ENCODE peak calls at places on chromosomes 13 and 19, in six cellular contexts. One of them, this sample, is unnamed.
A peak's percentile ranks its signal among the peaks of the same experiment; 100 is the strongest.

GRCh38 chr13:48828962-48829405 is 146.7 kb upstream of the FNDC3A start:
- DNase-seq in A172: peak; percentile 31
- DNase-seq in heart right ventricle: no peak
- DNase-seq in thyroid gland: no peak
- DNase-seq in tibial nerve: no peak
- DNase-seq in MM.1S: no peak
- DNase-seq in this sample: no peak

GRCh38 chr19:45470147-45471081 is 2.6 kb downstream of the FOSB start:
- DNase-seq in tibial nerve: no peak
- DNase-seq in thyroid gland: peak; percentile 33
- DNase-seq in A172: peak; percentile 13
- DNase-seq in heart right ventricle: no peak
- DNase-seq in MM.1S: no peak
- DNase-seq in this sample: no peak

GRCh38 chr13:112875627-112876026 is 93.4 kb upstream of the MCF2L start:
- DNase-seq in thyroid gland: no peak
- DNase-seq in heart right ventricle: no peak
- DNase-seq in tibial nerve: no peak
- DNase-seq in A172: no peak
- DNase-seq in MM.1S: no peak
- DNase-seq in this sample: peak; percentile 68

GRCh38 chr19:49895566-49896297 is 955 bp downstream of the IL4I1 start:
- DNase-seq in heart right ventricle: no peak
- DNase-seq in A172: no peak
- DNase-seq in thyroid gland: no peak
- DNase-seq in tibial nerve: no peak
- DNase-seq in MM.1S: no peak
- DNase-seq in this sample: no peak

GRCh38 chr19:3573858-3574637 is 1.3 kb downstream of the HMG20B start:
- DNase-seq in MM.1S: peak; percentile 98
- DNase-seq in A172: peak; percentile 96
- DNase-seq in tibial nerve: peak; percentile 75
- DNase-seq in heart right ventricle: peak; percentile 79
- DNase-seq in thyroid gland: peak; percentile 76
- DNase-seq in this sample: peak; percentile 93

GRCh38 chr19:3606690-3607289 is at the start of gene TBXA2R:
- DNase-seq in heart right ventricle: peak; percentile 77
- DNase-seq in tibial nerve: peak; percentile 78
- DNase-seq in thyroid gland: peak; percentile 42
- DNase-seq in MM.1S: no peak
- DNase-seq in A172: peak; percentile 67
- DNase-seq in this sample: no peak

GRCh38 chr13:28497143-28497876 is 2.4 kb upstream of the FLT1 start:
- DNase-seq in MM.1S: no peak
- DNase-seq in thyroid gland: no peak
- DNase-seq in A172: no peak
- DNase-seq in tibial nerve: no peak
- DNase-seq in heart right ventricle: no peak
- DNase-seq in this sample: no peak

GRCh38 chr19:45920458-45920857 is 5.9 kb upstream of the NANOS2 start:
- DNase-seq in tibial nerve: no peak
- DNase-seq in heart right ventricle: no peak
- DNase-seq in thyroid gland: no peak
- DNase-seq in A172: no peak
- DNase-seq in MM.1S: no peak
- DNase-seq in this sample: no peak

GRCh38 chr13:64758520-64758919 is 2471.6 kb downstream of the PCDH9 start:
- DNase-seq in tibial nerve: no peak
- DNase-seq in A172: no peak
- DNase-seq in heart right ventricle: no peak
- DNase-seq in MM.1S: no peak
- DNase-seq in thyroid gland: no peak
- DNase-seq in this sample: no peak

GRCh38 chr13:35791191-35791902 is 314.9 kb upstream of the MAB21L1 start:
- DNase-seq in heart right ventricle: no peak
- DNase-seq in A172: no peak
- DNase-seq in tibial nerve: no peak
- DNase-seq in MM.1S: no peak
- DNase-seq in thyroid gland: no peak
- DNase-seq in this sample: no peak

GRCh38 chr13:112453874-112454647 is 77.9 kb downstream of the SPACA7 start:
- DNase-seq in MM.1S: no peak
- DNase-seq in tibial nerve: no peak
- DNase-seq in thyroid gland: no peak
- DNase-seq in A172: no peak
- DNase-seq in heart right ventricle: no peak
- DNase-seq in this sample: peak; percentile 47

GRCh38 chr13:77477299-77477848 is 58.1 kb upstream of the SCEL start:
- DNase-seq in thyroid gland: peak; percentile 57
- DNase-seq in A172: no peak
- DNase-seq in heart right ventricle: no peak
- DNase-seq in tibial nerve: no peak
- DNase-seq in MM.1S: no peak
- DNase-seq in this sample: no peak

GRCh38 chr13:32086791-32087441 is 55.3 kb downstream of the FRY start:
- DNase-seq in A172: no peak
- DNase-seq in heart right ventricle: no peak
- DNase-seq in tibial nerve: no peak
- DNase-seq in thyroid gland: no peak
- DNase-seq in MM.1S: no peak
- DNase-seq in this sample: no peak

GRCh38 chr13:29402168-29402621 is 193.3 kb downstream of the SLC7A1 start:
- DNase-seq in MM.1S: peak; percentile 11
- DNase-seq in A172: peak; percentile 77
- DNase-seq in tibial nerve: no peak
- DNase-seq in heart right ventricle: no peak
- DNase-seq in thyroid gland: no peak
- DNase-seq in this sample: no peak

GRCh38 chr19:50836543-50837195 is 3.3 kb upstream of the KLK15 start:
- DNase-seq in heart right ventricle: no peak
- DNase-seq in MM.1S: no peak
- DNase-seq in A172: no peak
- DNase-seq in thyroid gland: peak; percentile 26
- DNase-seq in tibial nerve: no peak
- DNase-seq in this sample: no peak

GRCh38 chr19:47723573-47723923 is 10.3 kb downstream of the EHD2 start:
- DNase-seq in thyroid gland: peak; percentile 78
- DNase-seq in A172: peak; percentile 67
- DNase-seq in MM.1S: no peak
- DNase-seq in tibial nerve: no peak
- DNase-seq in heart right ventricle: no peak
- DNase-seq in this sample: no peak

GRCh38 chr19:46766569-46767317 is 20.5 kb upstream of the STRN4 start:
- DNase-seq in heart right ventricle: no peak
- DNase-seq in MM.1S: peak; percentile 63
- DNase-seq in thyroid gland: peak; percentile 23
- DNase-seq in A172: no peak
- DNase-seq in tibial nerve: no peak
- DNase-seq in this sample: no peak

GRCh38 chr19:1469200-1469935 is 9.6 kb downstream of the C19orf25 start:
- DNase-seq in MM.1S: no peak
- DNase-seq in tibial nerve: no peak
- DNase-seq in thyroid gland: no peak
- DNase-seq in heart right ventricle: no peak
- DNase-seq in A172: no peak
- DNase-seq in this sample: no peak

GRCh38 chr13:100515410-100515800 is 73.2 kb downstream of the GGACT start:
- DNase-seq in thyroid gland: no peak
- DNase-seq in A172: no peak
- DNase-seq in heart right ventricle: no peak
- DNase-seq in MM.1S: no peak
- DNase-seq in tibial nerve: no peak
- DNase-seq in this sample: no peak

GRCh38 chr13:20776751-20777150 is 3.0 kb upstream of the EEF1AKMT1 start:
- DNase-seq in A172: no peak
- DNase-seq in thyroid gland: no peak
- DNase-seq in tibial nerve: no peak
- DNase-seq in MM.1S: no peak
- DNase-seq in heart right ventricle: no peak
- DNase-seq in this sample: no peak

GRCh38 chr13:20461860-20462532 is 63.7 kb downstream of the CRYL1 start:
- DNase-seq in tibial nerve: no peak
- DNase-seq in thyroid gland: no peak
- DNase-seq in MM.1S: no peak
- DNase-seq in A172: peak; percentile 8
- DNase-seq in heart right ventricle: peak; percentile 79
- DNase-seq in this sample: no peak

GRCh38 chr13:43963726-43964125 is 84.0 kb downstream of the LACC1 start:
- DNase-seq in thyroid gland: no peak
- DNase-seq in A172: no peak
- DNase-seq in tibial nerve: no peak
- DNase-seq in heart right ventricle: no peak
- DNase-seq in MM.1S: no peak
- DNase-seq in this sample: no peak

GRCh38 chr13:38752726-38753125 is 65.8 kb downstream of the FREM2 start:
- DNase-seq in heart right ventricle: no peak
- DNase-seq in thyroid gland: no peak
- DNase-seq in A172: no peak
- DNase-seq in MM.1S: no peak
- DNase-seq in tibial nerve: no peak
- DNase-seq in this sample: no peak

GRCh38 chr19:50214699-50215543 is 11.5 kb downstream of the MYH14 start:
- DNase-seq in A172: no peak
- DNase-seq in heart right ventricle: no peak
- DNase-seq in tibial nerve: no peak
- DNase-seq in thyroid gland: peak; percentile 98
- DNase-seq in MM.1S: no peak
- DNase-seq in this sample: peak; percentile 78

GRCh38 chr19:19539738-19540703 is 2.0 kb downstream of the CILP2 start:
- DNase-seq in tibial nerve: no peak
- DNase-seq in thyroid gland: peak; percentile 72
- DNase-seq in A172: no peak
- DNase-seq in MM.1S: no peak
- DNase-seq in heart right ventricle: peak; percentile 45
- DNase-seq in this sample: no peak

GRCh38 chr13:42137856-42138537 is 89.5 kb downstream of the DGKH start:
- DNase-seq in thyroid gland: no peak
- DNase-seq in A172: no peak
- DNase-seq in MM.1S: no peak
- DNase-seq in heart right ventricle: no peak
- DNase-seq in tibial nerve: no peak
- DNase-seq in this sample: no peak

GRCh38 chr19:34493038-34493648 is 11.6 kb downstream of the WTIP start:
- DNase-seq in heart right ventricle: no peak
- DNase-seq in tibial nerve: no peak
- DNase-seq in thyroid gland: no peak
- DNase-seq in MM.1S: no peak
- DNase-seq in A172: no peak
- DNase-seq in this sample: no peak

GRCh38 chr13:113069861-113070805 is 35.5 kb upstream of the F7 start:
- DNase-seq in MM.1S: no peak
- DNase-seq in thyroid gland: no peak
- DNase-seq in A172: no peak
- DNase-seq in heart right ventricle: no peak
- DNase-seq in tibial nerve: no peak
- DNase-seq in this sample: no peak